ENCODE peak calls at places on chromosomes 3 and 15, in eight cellular contexts. D is cardiac muscle cell, E is BJ, B is GM06990, I is IMR-90, L is LNCaP clone FGC, W is fibroblast of mammary gland, S is astrocyte of the cerebellum. A is an unnamed sample.

GRCh38 chr3:125033135-125033534 is 22.7 kb downstream of the HEG1 start:
- DNase-seq in D (no peak), E (no peak), B (no peak), I (no peak), L (no peak), W (no peak), S (no peak), A (no peak)

GRCh38 chr15:74754593-74755215 is 6.1 kb downstream of the CYP1A2 start:
- DNase-seq in D (no peak), E (no peak), B (no peak), I (no peak), L (no peak), W (no peak), S (no peak), A (no peak)

GRCh38 chr3:8776406-8776805 is 7.0 kb upstream of the OXTR start:
- DNase-seq in D (peak), E (peak), B (no peak), I (peak), L (no peak), W (peak), S (no peak), A (peak)

GRCh38 chr15:82986442-82986780 is 401 bp downstream of the RAMAC start:
- DNase-seq in D (peak), E (no peak), B (no peak), I (peak), L (no peak), W (peak), S (peak), A (no peak)

GRCh38 chr15:74884428-74885223 is 5.2 kb upstream of the MPI start:
- DNase-seq in D (peak), E (no peak), B (no peak), I (peak), L (no peak), W (peak), S (no peak), A (no peak)

GRCh38 chr3:41836360-41837134 is 125.4 kb downstream of the ULK4 start:
- DNase-seq in D (no peak), E (no peak), B (peak), I (peak), L (peak), W (peak), S (no peak), A (no peak)

GRCh38 chr15:39153718-39154117 is 427.2 kb upstream of the THBS1 start:
- DNase-seq in D (no peak), E (no peak), B (no peak), I (peak), L (peak), W (peak), S (no peak), A (no peak)

GRCh38 chr3:108862865-108863798 is 40.5 kb downstream of the TRAT1 start:
- DNase-seq in D (peak), E (no peak), B (no peak), I (peak), L (no peak), W (peak), S (peak), A (peak)

GRCh38 chr3:129180461-129180860 is 3.2 kb downstream of the CNBP start:
- DNase-seq in D (peak), E (no peak), B (no peak), I (no peak), L (no peak), W (no peak), S (no peak), A (no peak)

GRCh38 chr3:114551770-114552526 is 258.1 kb downstream of the TIGIT start:
- DNase-seq in D (peak), E (peak), B (no peak), I (peak), L (no peak), W (peak), S (peak), A (peak)

GRCh38 chr3:195583831-195584542 is at the start of gene APOD:
- DNase-seq in D (peak), E (no peak), B (no peak), I (peak), L (peak), W (peak), S (no peak), A (peak)

GRCh38 chr15:78076231-78077052 is 1.1 kb downstream of the TBC1D2B start:
- DNase-seq in D (no peak), E (no peak), B (no peak), I (no peak), L (no peak), W (no peak), S (no peak), A (peak)

GRCh38 chr3:43369404-43370345 is 83.3 kb downstream of the SNRK start:
- DNase-seq in D (no peak), E (no peak), B (no peak), I (no peak), L (no peak), W (no peak), S (no peak), A (no peak)

GRCh38 chr3:77468408-77469045 is 428.6 kb downstream of the ROBO2 start:
- DNase-seq in D (no peak), E (no peak), B (no peak), I (no peak), L (no peak), W (no peak), S (no peak), A (no peak)

GRCh38 chr3:54427951-54428871 is 305.9 kb downstream of the CACNA2D3 start:
- DNase-seq in D (peak), E (peak), B (peak), I (peak), L (peak), W (peak), S (peak), A (peak)

GRCh38 chr3:171334465-171334811 is 125.8 kb downstream of the TNIK start:
- DNase-seq in D (no peak), E (no peak), B (no peak), I (no peak), L (no peak), W (no peak), S (no peak), A (no peak)

GRCh38 chr15:87575896-87576295 is 680.6 kb downstream of the NTRK3 start:
- DNase-seq in D (no peak), E (no peak), B (no peak), I (no peak), L (no peak), W (no peak), S (no peak), A (no peak)

GRCh38 chr15:79230766-79231165 is 51.8 kb upstream of the ANKRD34C start:
- DNase-seq in D (no peak), E (no peak), B (no peak), I (no peak), L (no peak), W (no peak), S (no peak), A (no peak)

GRCh38 chr15:29057856-29058255 is 172.1 kb downstream of the APBA2 start:
- DNase-seq in D (no peak), E (no peak), B (no peak), I (no peak), L (no peak), W (no peak), S (no peak), A (no peak)

GRCh38 chr3:172694526-172694925 is 16.3 kb downstream of the NCEH1 start:
- DNase-seq in D (no peak), E (no peak), B (no peak), I (no peak), L (no peak), W (no peak), S (no peak), A (no peak)

GRCh38 chr3:43394071-43394501 is 107.7 kb downstream of the SNRK start:
- DNase-seq in D (peak), E (no peak), B (no peak), I (peak), L (no peak), W (peak), S (no peak), A (peak)

GRCh38 chr15:63283126-63283525 is 5.7 kb downstream of the APH1B start:
- DNase-seq in D (no peak), E (no peak), B (no peak), I (no peak), L (no peak), W (no peak), S (no peak), A (no peak)

GRCh38 chr3:121883507-121883906 is 10.7 kb upstream of the SLC15A2 start:
- DNase-seq in D (peak), E (no peak), B (no peak), I (peak), L (no peak), W (peak), S (no peak), A (peak)

GRCh38 chr3:81761904-81762565 is 590 bp upstream of the GBE1 start:
- DNase-seq in D (no peak), E (no peak), B (no peak), I (no peak), L (no peak), W (no peak), S (no peak), A (peak)

GRCh38 chr3:160587105-160587504 is 21.7 kb upstream of the KPNA4 start:
- DNase-seq in D (no peak), E (no peak), B (no peak), I (no peak), L (no peak), W (no peak), S (no peak), A (no peak)

DNA sequence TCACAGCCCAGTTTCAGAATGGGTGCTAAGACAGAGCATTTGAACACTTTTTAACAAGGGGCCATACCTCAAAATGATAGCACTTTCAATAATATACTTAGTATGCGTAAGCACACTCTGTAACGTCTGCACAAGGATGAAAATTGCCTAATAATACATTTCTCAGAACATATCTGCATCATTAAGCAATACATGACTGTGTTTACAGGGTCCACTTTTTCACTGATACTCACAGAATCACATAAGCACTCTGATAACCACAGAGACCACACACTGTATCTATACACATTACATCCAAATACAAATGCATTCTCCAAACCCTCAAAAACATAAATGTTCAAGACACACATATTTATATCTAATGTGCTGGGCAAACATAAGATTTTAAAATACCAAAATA is 79.8 kb downstream of the NR1I2 start:
- DNase-seq in D (peak), E (no peak), B (no peak), I (peak), L (no peak), W (no peak), S (no peak), A (peak)
- TF ChIP-seq CTCF in D (no peak), E (no peak), B (no peak), I (no peak), L (no peak), W (no peak), S (no peak), A (no peak)

GRCh38 chr3:187336322-187336721 is 31.9 kb upstream of the RTP4 start:
- DNase-seq in D (no peak), E (no peak), B (no peak), I (no peak), L (no peak), W (no peak), S (no peak), A (no peak)
- H3K4me3 ChIP-seq in D (no peak), E (no peak), B (no peak), I (no peak), L (no peak), W (no peak), S (no peak), A (no peak)

DNA sequence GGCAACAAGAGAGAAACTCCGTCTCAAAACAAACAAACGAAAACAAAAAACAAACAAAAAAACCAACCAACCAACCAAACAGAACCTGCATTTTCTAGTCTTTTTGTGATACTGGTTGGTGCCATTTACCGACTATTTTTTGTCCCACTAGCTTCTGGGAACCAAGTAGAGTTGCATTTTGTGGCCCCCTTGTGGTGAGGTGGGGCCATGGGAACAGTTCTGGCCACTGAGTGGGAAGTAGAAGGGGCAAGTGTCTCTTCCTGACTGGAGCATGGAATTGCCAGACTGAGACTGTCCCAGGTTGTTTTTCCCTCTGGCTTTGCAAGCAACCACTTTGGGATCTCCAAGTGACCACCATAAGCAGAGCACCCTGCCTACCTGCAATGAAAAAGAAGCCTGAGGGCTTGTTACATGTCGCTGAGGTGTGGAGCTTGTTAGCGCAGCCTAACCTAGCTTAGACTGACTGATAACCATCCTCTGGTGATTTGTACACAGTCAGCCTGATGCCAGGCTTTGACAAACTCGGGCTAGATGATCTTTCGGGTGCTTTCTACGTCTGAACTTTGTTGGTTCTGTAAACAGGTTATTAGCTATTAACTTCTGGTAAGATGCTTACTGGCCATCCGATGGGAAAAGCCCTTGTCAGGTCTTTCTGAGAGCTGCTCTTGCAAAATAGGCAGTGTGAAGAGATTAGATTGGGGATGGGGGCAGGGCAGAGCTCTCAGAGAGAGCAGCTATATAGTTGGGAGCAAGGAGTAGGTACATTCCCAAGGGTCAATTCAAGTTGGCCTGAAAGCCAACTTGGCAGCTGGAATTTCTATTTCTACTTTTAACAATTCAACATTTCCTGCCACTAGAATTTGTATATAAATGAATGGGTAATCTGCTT is 172.2 kb downstream of the SSR3 start:
- DNase-seq in D (peak), E (no peak), B (no peak), I (peak), L (no peak), W (peak), S (no peak), A (peak)
- TF ChIP-seq CTCF in D (peak), E (peak), B (peak), I (peak), L (peak), W (peak), S (peak), A (peak)

DNA sequence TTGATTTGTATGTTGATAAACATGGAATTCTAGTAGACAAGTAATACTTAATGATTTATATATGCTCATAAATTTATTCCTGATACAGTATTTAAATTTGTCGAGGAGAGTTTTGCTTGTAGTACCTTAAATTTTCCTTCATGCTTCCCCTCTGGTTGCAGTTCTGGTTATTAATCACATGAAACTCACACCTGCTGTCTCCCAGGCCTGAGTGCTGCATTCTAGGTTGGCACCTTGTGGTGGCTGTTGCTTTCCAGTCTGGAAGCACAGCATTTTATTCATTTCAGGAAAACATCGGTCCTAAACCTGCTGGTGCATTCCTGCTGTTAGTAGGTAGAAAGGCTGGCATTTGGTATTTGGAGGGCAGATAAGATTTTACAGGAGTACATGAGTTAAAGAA is 44.9 kb downstream of the ATP1B3 start:
- DNase-seq in D (no peak), E (no peak), B (no peak), I (no peak), L (no peak), W (no peak), S (no peak), A (no peak)
- H3K4me3 ChIP-seq in D (no peak), E (no peak), B (no peak), I (no peak), L (no peak), W (no peak), S (no peak), A (no peak)

GRCh38 chr15:55318588-55319494 is at the start of the genes PIGB and PIGBOS1:
- DNase-seq in D (peak), E (peak), B (peak), I (peak), L (peak), W (peak), S (peak), A (peak)
- TF ChIP-seq CTCF in D (peak), E (peak), B (no peak), I (peak), L (no peak), W (no peak), S (no peak), A (no peak)

DNA sequence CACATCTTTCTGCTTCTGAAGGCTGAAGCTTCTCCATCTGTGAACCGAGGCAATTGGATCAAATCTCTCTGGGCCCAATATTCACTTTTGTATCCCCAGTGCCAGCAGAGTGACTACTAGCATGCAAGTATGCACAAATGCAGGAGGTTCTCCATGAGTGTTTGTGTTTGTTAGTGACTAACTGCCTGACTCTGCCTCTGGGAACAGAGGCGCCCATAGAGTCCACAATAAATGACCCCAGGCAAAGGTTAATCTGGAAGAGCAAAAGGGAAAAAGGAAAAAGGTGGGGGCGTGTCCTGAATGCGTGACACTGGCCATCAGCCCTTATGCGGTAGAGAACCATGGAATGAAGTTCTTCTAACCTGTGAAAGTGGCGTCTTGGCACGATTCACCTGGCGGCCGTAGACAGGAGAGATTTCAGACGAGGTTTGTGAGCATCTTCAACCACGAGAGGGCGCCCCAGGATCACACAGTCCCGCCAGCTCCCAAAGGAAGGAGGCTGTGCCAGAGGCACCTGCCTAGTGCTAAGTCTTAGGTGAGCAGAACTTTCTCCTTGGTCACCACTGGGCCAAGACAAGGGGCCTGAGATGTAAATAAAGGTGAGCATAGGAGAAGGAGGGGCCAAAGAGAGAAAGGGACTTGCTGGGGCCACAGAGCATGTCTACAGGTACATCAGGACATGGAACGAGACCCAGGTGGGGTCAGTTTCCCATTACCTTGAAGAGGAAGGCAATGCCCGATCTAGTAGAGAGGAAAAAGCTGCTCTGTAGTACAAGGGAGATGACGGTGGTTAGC is 44.2 kb downstream of the RBPMS2 start:
- DNase-seq in D (peak), E (no peak), B (no peak), I (peak), L (peak), W (peak), S (peak), A (peak)
- H3K4me3 ChIP-seq in D (no peak), E (no peak), B (no peak), I (no peak), L (no peak), W (no peak), S (no peak), A (no peak)

DNA sequence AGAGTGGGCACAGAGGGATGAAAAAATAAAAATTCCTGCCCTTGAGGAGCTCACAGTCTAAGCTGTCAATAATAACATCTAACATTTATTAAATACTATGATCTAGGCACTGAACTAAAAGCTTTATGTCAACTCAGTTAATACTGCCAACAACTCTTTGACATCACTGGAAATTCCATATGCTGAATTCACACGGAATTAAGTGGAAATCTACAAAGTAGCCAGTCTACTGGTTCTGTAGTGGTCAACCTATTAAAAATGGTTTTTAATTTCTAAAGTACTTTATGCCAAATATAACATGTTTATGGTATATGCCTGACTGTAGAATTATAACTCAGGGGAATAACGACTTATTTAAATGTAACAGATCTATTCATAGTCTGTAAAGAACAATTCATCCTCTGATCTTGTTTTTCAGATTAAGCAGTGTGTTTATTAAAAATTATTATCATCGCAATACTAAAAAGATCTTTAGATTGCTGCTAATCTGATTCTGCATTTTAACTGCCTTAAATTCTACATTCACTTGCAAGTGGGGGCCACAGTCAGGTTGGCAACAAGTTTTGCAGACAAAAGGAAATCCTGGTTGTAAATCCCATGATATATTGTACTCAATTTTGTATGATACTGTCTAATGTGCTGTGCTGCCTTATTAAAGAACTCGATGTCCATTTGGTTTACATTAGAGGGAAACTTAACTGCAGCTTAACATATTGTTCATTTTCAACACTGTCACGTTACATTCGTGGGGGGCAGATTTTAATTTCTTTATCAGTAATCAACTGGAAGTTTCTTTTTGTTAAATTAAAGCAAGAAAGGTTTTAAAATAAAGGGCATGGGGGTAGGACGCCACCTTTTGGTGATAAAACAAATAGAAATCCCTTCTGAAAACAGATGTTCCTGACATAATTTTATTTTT is 2.6 kb upstream of the FOXP1 start:
- DNase-seq in D (peak), E (no peak), B (no peak), I (peak), L (no peak), W (peak), S (no peak), A (peak)
- TF ChIP-seq CTCF in D (peak), E (peak), B (peak), I (peak), L (peak), W (peak), S (peak), A (peak)

GRCh38 chr3:71537211-71537611 is 46.3 kb downstream of the FOXP1 start:
- DNase-seq in D (peak), E (peak), B (no peak), I (peak), L (no peak), W (peak), S (peak), A (peak)

GRCh38 chr3:71532639-71533395 is 50.7 kb downstream of the FOXP1 start:
- DNase-seq in D (peak), E (no peak), B (no peak), I (peak), L (no peak), W (no peak), S (no peak), A (peak)

GRCh38 chr3:71536376-71536965 is 47.1 kb downstream of the FOXP1 start:
- DNase-seq in D (peak), E (no peak), B (no peak), I (peak), L (no peak), W (peak), S (peak), A (peak)

GRCh38 chr3:71530903-71531535 is 52.5 kb downstream of the FOXP1 start:
- DNase-seq in D (no peak), E (no peak), B (no peak), I (no peak), L (no peak), W (no peak), S (no peak), A (no peak)

GRCh38 chr3:71533588-71533987 is 49.9 kb downstream of the FOXP1 start:
- DNase-seq in D (no peak), E (no peak), B (no peak), I (no peak), L (no peak), W (no peak), S (no peak), A (no peak)
- H3K4me3 ChIP-seq in D (no peak), E (no peak), B (no peak), I (no peak), L (no peak), W (no peak), S (no peak), A (no peak)

A was measured in fibroblast of villous mesenchyme.